ENCODE peak calls at places on chromosomes 11 and 22, in seven cellular contexts. O, V, K, B, A, I and P are unnamed samples.

GRCh38 chr22:39833610-39834009 is 60.0 kb downstream of the ENTHD1 start:
- DNase-seq in O (no peak), V (no peak), K (no peak), B (no peak), A (no peak), I (no peak), P (no peak)

GRCh38 chr11:85855341-85855656 is at the start of gene CCDC83:
- DNase-seq in O (peak; percentile 4), V (no peak), K (no peak), B (no peak), A (no peak), I (no peak), P (no peak)

GRCh38 chr11:134862796-134863195 is 450.8 kb upstream of the B3GAT1 start:
- DNase-seq in O (no peak), V (no peak), K (no peak), B (no peak), A (no peak), I (no peak), P (no peak)

GRCh38 chr11:20026629-20027545 is 133.4 kb downstream of the DBX1 start:
- DNase-seq in O (no peak), V (no peak), K (no peak), B (no peak), A (no peak), I (no peak), P (no peak)

GRCh38 chr11:14593671-14594070 is 49.9 kb upstream of the PDE3B start:
- DNase-seq in O (no peak), V (no peak), K (no peak), B (no peak), A (no peak), I (no peak), P (no peak)

GRCh38 chr11:121112498-121113455 is 11.7 kb downstream of the TECTA start:
- DNase-seq in O (peak; percentile 68), V (peak; percentile 89), K (peak; percentile 81), B (no peak), A (peak; percentile 70), I (peak; percentile 14), P (peak; percentile 9)

GRCh38 chr11:2775626-2776350 is 76.0 kb upstream of the KCNQ1OT1 start:
- DNase-seq in O (no peak), V (no peak), K (no peak), B (no peak), A (peak; percentile 53), I (no peak), P (no peak)

GRCh38 chr22:45129703-45130524 is 33.8 kb upstream of the NUP50 start:
- DNase-seq in O (no peak), V (no peak), K (no peak), B (no peak), A (no peak), I (no peak), P (no peak)

GRCh38 chr11:35035894-35036408 is 103.0 kb upstream of the CD44 start:
- DNase-seq in O (peak; percentile 96), V (peak; percentile 94), K (peak; percentile 97), B (no peak), A (no peak), I (peak; percentile 98), P (no peak)

GRCh38 chr11:113201055-113201818 is 113.1 kb upstream of the TTC12 start:
- DNase-seq in O (no peak), V (no peak), K (no peak), B (no peak), A (no peak), I (no peak), P (no peak)

GRCh38 chr22:19199479-19199878 is 20.9 kb upstream of the SLC25A1 start:
- DNase-seq in O (no peak), V (no peak), K (no peak), B (no peak), A (no peak), I (no peak), P (no peak)

GRCh38 chr11:61912530-61912898 is 4.9 kb downstream of the RAB3IL1 start:
- DNase-seq in O (no peak), V (no peak), K (no peak), B (no peak), A (peak; percentile 73), I (no peak), P (no peak)

GRCh38 chr11:94884322-94884721 is 89.0 kb downstream of the CWC15 start:
- DNase-seq in O (no peak), V (no peak), K (no peak), B (no peak), A (no peak), I (no peak), P (no peak)

GRCh38 chr22:23047265-23047664 is 23.1 kb upstream of the GNAZ start:
- DNase-seq in O (no peak), V (no peak), K (peak; percentile 8), B (no peak), A (peak; percentile 43), I (no peak), P (no peak)

GRCh38 chr11:45724145-45724544 is 58.7 kb upstream of the CHST1 start:
- DNase-seq in O (no peak), V (no peak), K (no peak), B (no peak), A (no peak), I (no peak), P (no peak)

GRCh38 chr22:32482708-32483107 is 8.1 kb downstream of the FBXO7 start:
- DNase-seq in O (peak; percentile 5), V (peak; percentile 25), K (no peak), B (no peak), A (no peak), I (no peak), P (no peak)

GRCh38 chr11:45334410-45334809 is 48.3 kb upstream of the SYT13 start:
- DNase-seq in O (no peak), V (no peak), K (no peak), B (no peak), A (no peak), I (no peak), P (no peak)

GRCh38 chr11:129639300-129639699 is 176.3 kb upstream of the TMEM45B start:
- DNase-seq in O (peak; percentile 98), V (peak; percentile 97), K (peak; percentile 76), B (no peak), A (no peak), I (peak; percentile 97), P (no peak)

GRCh38 chr22:41862160-41862529 is 29.2 kb downstream of the SREBF2 start:
- DNase-seq in O (peak; percentile 13), V (no peak), K (peak; percentile 34), B (no peak), A (no peak), I (no peak), P (no peak)

GRCh38 chr11:128692750-128693578 is 908 bp upstream of the FLI1 start:
- DNase-seq in O (peak; percentile 38), V (peak; percentile 87), K (peak; percentile 73), B (no peak), A (peak; percentile 74), I (no peak), P (no peak)

GRCh38 chr11:11772865-11773515 is 68.8 kb upstream of the USP47 start:
- DNase-seq in O (no peak), V (no peak), K (no peak), B (no peak), A (no peak), I (no peak), P (no peak)
- H3K4me3 ChIP-seq in O (no peak overlapping the region), V (no peak overlapping the region), K (no peak overlapping the region), B (no peak overlapping the region), A (no peak overlapping the region), I (no peak overlapping the region), P (no peak overlapping the region)

GRCh38 chr22:50304528-50305392 is 2.7 kb downstream of the PLXNB2 start:
- DNase-seq in O (peak; percentile 27), V (peak; percentile 69), K (peak; percentile 48), B (no peak), A (peak; percentile 92), I (no peak), P (no peak)
- H3K4me3 ChIP-seq in O (peak overlapping the region; percentile 78), V (peak overlapping the region; percentile 92), K (peak overlapping the region; percentile 84), B (no peak overlapping the region), A (peak overlapping the region; percentile 86), I (peak overlapping the region; percentile 96), P (peak overlapping the region; percentile 96)

GRCh38 chr22:36160499-36160942 is at the start of gene APOL3:
- DNase-seq in O (peak; percentile 68), V (peak; percentile 70), K (peak; percentile 83), B (peak; percentile 49), A (peak; percentile 87), I (no peak), P (no peak)
- H3K4me3 ChIP-seq in O (peak within 1 kb of the TSS; percentile 4), V (peak within 1 kb of the TSS; percentile 57), K (peak within 1 kb of the TSS; percentile 43), B (peak within 1 kb of the TSS; percentile 95), A (peak within 1 kb of the TSS; percentile 38), I (no peak within 1 kb of the TSS), P (peak within 1 kb of the TSS; percentile 69)

GRCh38 chr22:50675553-50676199 is 3.1 kb downstream of the SHANK3 start:
- DNase-seq in O (no peak), V (no peak), K (no peak), B (no peak), A (no peak), I (no peak), P (no peak)
- H3K4me3 ChIP-seq in O (no peak overlapping the region), V (no peak overlapping the region), K (peak overlapping the region; percentile 50), B (no peak overlapping the region), A (peak overlapping the region; percentile 22), I (peak overlapping the region; percentile 56), P (no peak overlapping the region)